ENCODE peak calls at places on chromosomes 6 and 20, in five cellular contexts. Z is ureter, O is breast epithelium, C is HT1080, F is psoas muscle. U is an unnamed sample.

GRCh38 chr6:157188213-157188612 is 135.1 kb downstream of the TMEM242 start:
- DNase-seq in Z (no peak), O (no peak), C (peak), F (no peak), U (no peak)

GRCh38 chr20:63150391-63150898 is 65.5 kb downstream of the YTHDF1 start:
- DNase-seq in Z (no peak), O (no peak), C (no peak), F (no peak), U (no peak)

GRCh38 chr6:108236791-108237190 is 24.0 kb downstream of the SNX3 start:
- DNase-seq in Z (no peak), O (no peak), C (no peak), F (no peak), U (no peak)

GRCh38 chr6:128432394-128432793 is 88.0 kb downstream of the PTPRK start:
- DNase-seq in Z (no peak), O (no peak), C (peak), F (no peak), U (no peak)

GRCh38 chr6:80179691-80180090 is 73.2 kb downstream of the BCKDHB start:
- DNase-seq in Z (no peak), O (no peak), C (peak), F (no peak), U (no peak)

GRCh38 chr6:35053701-35054100 is 87.4 kb downstream of the TCP11 start:
- DNase-seq in Z (no peak), O (no peak), C (no peak), F (no peak), U (no peak)

GRCh38 chr6:111750753-111751684 is 122.2 kb downstream of the FYN start:
- DNase-seq in Z (no peak), O (no peak), C (peak), F (no peak), U (no peak)

GRCh38 chr6:154569136-154569862 is 58.8 kb upstream of the CNKSR3 start:
- DNase-seq in Z (no peak), O (no peak), C (no peak), F (no peak), U (no peak)

GRCh38 chr6:166825553-166826145 is 130.7 kb downstream of the RNASET2 start:
- DNase-seq in Z (no peak), O (no peak), C (peak), F (no peak), U (no peak)

GRCh38 chr20:47960769-47961525 is 175.7 kb upstream of the SULF2 start:
- DNase-seq in Z (no peak), O (no peak), C (no peak), F (no peak), U (no peak)

GRCh38 chr6:32967151-32968091 is 973 bp upstream of the BRD2 start:
- DNase-seq in Z (no peak), O (no peak), C (peak), F (no peak), U (peak)

GRCh38 chr6:37709250-37709931 is 11.7 kb upstream of the MDGA1 start:
- DNase-seq in Z (no peak), O (no peak), C (no peak), F (no peak), U (no peak)

GRCh38 chr6:75363304-75363703 is 78.7 kb upstream of the TMEM30A start:
- DNase-seq in Z (no peak), O (no peak), C (no peak), F (no peak), U (no peak)

GRCh38 chr6:34234667-34235604 is 1.7 kb upstream of the HMGA1 start:
- DNase-seq in Z (no peak), O (no peak), C (no peak), F (no peak), U (no peak)

GRCh38 chr6:24991748-24992467 is 56.1 kb upstream of the RIPOR2 start:
- DNase-seq in Z (peak), O (no peak), C (no peak), F (no peak), U (no peak)

GRCh38 chr20:43914286-43914685 is 366 bp upstream of the TOX2 start:
- DNase-seq in Z (no peak), O (no peak), C (no peak), F (no peak), U (peak)

GRCh38 chr6:90694802-90695201 is 107.9 kb upstream of the MAP3K7 start:
- DNase-seq in Z (no peak), O (no peak), C (no peak), F (no peak), U (no peak)

GRCh38 chr6:5462856-5463255 is 201.5 kb downstream of the FARS2 start:
- DNase-seq in Z (no peak), O (no peak), C (no peak), F (no peak), U (no peak)

GRCh38 chr6:2818593-2818992 is 23.1 kb downstream of the SERPINB1 start:
- DNase-seq in Z (no peak), O (no peak), C (peak), F (no peak), U (no peak)

GRCh38 chr6:149453597-149454340 is 31.0 kb downstream of the ZC3H12D start:
- DNase-seq in Z (no peak), O (no peak), C (no peak), F (no peak), U (no peak)

GRCh38 chr20:32637738-32638137 is 36.0 kb downstream of the C20orf203 start:
- DNase-seq in Z (no peak), O (no peak), C (no peak), F (no peak), U (no peak)

GRCh38 chr20:8267009-8267408 is 134.9 kb downstream of the PLCB1 start:
- DNase-seq in Z (no peak), O (no peak), C (no peak), F (no peak), U (no peak)

GRCh38 chr20:5844063-5844681 is 94.0 kb downstream of the SHLD1 start:
- DNase-seq in Z (no peak), O (no peak), C (peak), F (no peak), U (no peak)